ENCODE peak calls at places on chromosome 18, in four cellular contexts. One of them, this sample, is unnamed.

GRCh38 chr18:40841473-40841872 is 1113.6 kb upstream of the PIK3C3 start:
- DNase-seq in K562: no peak
- DNase-seq in HepG2: no peak
- DNase-seq in HCT116: no peak
- DNase-seq in this sample: no peak

GRCh38 chr18:58046794-58047555 is 2.9 kb downstream of the NEDD4L start:
- DNase-seq in K562: no peak
- DNase-seq in HepG2: peak; percentile 55
- DNase-seq in HCT116: no peak
- DNase-seq in this sample: no peak

GRCh38 chr18:34783485-34783884 is 73.4 kb downstream of the DTNA start:
- DNase-seq in K562: no peak
- DNase-seq in HepG2: no peak
- DNase-seq in HCT116: no peak
- DNase-seq in this sample: no peak

GRCh38 chr18:78115896-78116561 is 863.6 kb upstream of the SALL3 start:
- DNase-seq in HCT116: no peak
- DNase-seq in K562: no peak
- DNase-seq in HepG2: no peak
- DNase-seq in this sample: no peak

GRCh38 chr18:6207119-6207518 is 207.6 kb downstream of the L3MBTL4 start:
- DNase-seq in HCT116: no peak
- DNase-seq in K562: no peak
- DNase-seq in HepG2: no peak
- DNase-seq in this sample: no peak

GRCh38 chr18:37322497-37323035 is 243.0 kb downstream of the CELF4 start:
- DNase-seq in K562: peak; percentile 77
- DNase-seq in HepG2: peak; percentile 31
- DNase-seq in HCT116: peak; percentile 26
- DNase-seq in this sample: no peak

GRCh38 chr18:61953161-61953560 is 60.4 kb upstream of the RNF152 start:
- DNase-seq in K562: no peak
- DNase-seq in HCT116: no peak
- DNase-seq in HepG2: no peak
- DNase-seq in this sample: no peak

GRCh38 chr18:74775239-74775638 is 177.6 kb downstream of the ZNF407 start:
- DNase-seq in HepG2: no peak
- DNase-seq in K562: no peak
- DNase-seq in HCT116: no peak
- DNase-seq in this sample: no peak

GRCh38 chr18:13530215-13530878 is 196.0 kb downstream of the FAM210A start:
- DNase-seq in HCT116: no peak
- DNase-seq in HepG2: no peak
- DNase-seq in K562: no peak
- DNase-seq in this sample: no peak

GRCh38 chr18:35585608-35586007 is 4.1 kb downstream of the GALNT1 start:
- DNase-seq in HepG2: no peak
- DNase-seq in K562: no peak
- DNase-seq in HCT116: no peak
- DNase-seq in this sample: no peak

GRCh38 chr18:77866309-77866708 is 616.7 kb downstream of the GALR1 start:
- DNase-seq in K562: no peak
- DNase-seq in HCT116: no peak
- DNase-seq in HepG2: no peak
- DNase-seq in this sample: no peak

GRCh38 chr18:52395146-52395852 is 55.3 kb downstream of the DCC start:
- DNase-seq in K562: no peak
- DNase-seq in HepG2: no peak
- DNase-seq in HCT116: no peak
- DNase-seq in this sample: no peak

GRCh38 chr18:76821356-76821874 is 942 bp upstream of the ZNF236 start:
- DNase-seq in HCT116: no peak
- DNase-seq in K562: no peak
- DNase-seq in HepG2: no peak
- DNase-seq in this sample: no peak

GRCh38 chr18:76821875-76822509 is 365 bp upstream of the ZNF236 start:
- DNase-seq in HepG2: no peak
- DNase-seq in K562: peak; percentile 87
- DNase-seq in HCT116: no peak
- DNase-seq in this sample: no peak

GRCh38 chr18:76823166-76823539 is 796 bp downstream of the ZNF236 start:
- DNase-seq in K562: no peak
- DNase-seq in HepG2: no peak
- DNase-seq in HCT116: no peak
- DNase-seq in this sample: no peak

GRCh38 chr18:76823574-76823973 is 1.2 kb downstream of the ZNF236 start:
- DNase-seq in HepG2: no peak
- DNase-seq in K562: peak; percentile 42
- DNase-seq in HCT116: no peak
- DNase-seq in this sample: no peak

DNA sequence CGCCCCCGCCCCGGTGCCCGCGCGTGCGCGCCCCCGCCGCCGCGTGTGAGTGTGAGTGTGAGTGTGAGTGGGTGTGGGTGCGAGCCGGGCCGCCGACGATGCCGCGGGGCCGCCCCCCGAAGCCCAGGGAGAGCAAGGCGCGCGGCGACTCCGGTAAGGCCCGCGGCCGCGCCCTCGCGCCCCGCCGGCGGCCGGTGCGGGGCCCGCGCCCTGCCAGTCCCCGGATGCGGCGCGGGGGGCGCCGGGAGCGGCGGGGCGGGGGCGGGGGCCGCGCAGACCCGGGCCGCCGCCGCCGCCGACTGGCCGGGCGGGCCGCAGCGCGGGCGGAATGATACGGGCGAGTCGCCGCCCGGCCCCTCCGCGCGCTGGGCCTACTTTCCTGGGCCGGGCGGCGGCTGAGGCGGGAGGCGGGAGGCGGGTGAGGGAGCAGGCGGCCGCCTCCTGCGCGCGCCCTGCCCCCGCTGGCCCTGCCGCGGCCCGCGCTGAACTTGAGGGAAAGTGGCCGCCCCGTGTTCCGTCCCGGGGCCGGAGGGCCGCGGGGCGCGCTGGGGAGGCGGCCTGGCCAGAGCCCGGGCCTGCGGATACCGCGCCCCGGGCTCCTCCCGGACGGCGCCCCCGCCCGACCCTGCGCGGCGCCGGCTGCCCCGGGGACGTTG is at the start of gene ZNF236:
- DNase-seq in HepG2: peak; percentile 35
- DNase-seq in K562: peak; percentile 82
- DNase-seq in HCT116: no peak
- DNase-seq in this sample: no peak
- TF ChIP-seq TCF7L2 in HepG2: no peak
- TF ChIP-seq TCF7L2 in K562: no peak
- TF ChIP-seq TCF7L2 in HCT116: no peak
- TF ChIP-seq TCF7L2 in this sample: no peak

GRCh38 chr18:12282436-12283039 is 25.5 kb upstream of the TUBB6 start:
- DNase-seq in K562: no peak
- DNase-seq in HCT116: no peak
- DNase-seq in HepG2: peak; percentile 27
- DNase-seq in this sample: no peak
- TF ChIP-seq TCF7L2 in K562: no peak
- TF ChIP-seq TCF7L2 in HCT116: no peak
- TF ChIP-seq TCF7L2 in HepG2: no peak
- TF ChIP-seq TCF7L2 in this sample: no peak

DNA sequence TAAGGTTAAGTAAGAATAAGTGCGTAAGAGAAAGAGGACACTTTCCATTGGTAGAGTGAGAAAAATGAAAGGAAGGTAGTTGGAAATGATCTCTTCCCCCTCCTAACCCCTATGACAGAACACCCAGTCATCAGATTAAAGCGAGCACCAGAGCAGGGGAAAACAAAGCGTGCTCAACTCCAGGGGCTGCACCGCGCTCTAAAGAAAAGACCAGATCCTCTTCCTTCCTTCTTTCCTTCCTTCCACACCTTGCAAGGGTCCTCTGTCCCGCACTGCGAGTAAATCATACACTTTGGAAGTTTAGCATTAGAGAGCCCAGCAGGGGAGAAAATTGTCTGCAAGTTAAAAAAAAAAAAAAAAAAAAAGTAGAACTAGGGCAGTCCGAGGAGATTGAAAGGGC is 931 bp upstream of the CDH7 start:
- DNase-seq in HCT116: no peak
- DNase-seq in HepG2: no peak
- DNase-seq in K562: no peak
- DNase-seq in this sample: no peak
- TF ChIP-seq TCF7L2 in HCT116: no peak
- TF ChIP-seq TCF7L2 in HepG2: no peak
- TF ChIP-seq TCF7L2 in K562: no peak
- TF ChIP-seq TCF7L2 in this sample: no peak

GRCh38 chr18:22977847-22978701 is 44.9 kb downstream of the RBBP8 start:
- DNase-seq in K562: no peak
- DNase-seq in HepG2: no peak
- DNase-seq in HCT116: peak; percentile 85
- DNase-seq in this sample: peak; percentile 43
- TF ChIP-seq TCF7L2 in K562: no peak
- TF ChIP-seq TCF7L2 in HepG2: no peak
- TF ChIP-seq TCF7L2 in HCT116: no peak
- TF ChIP-seq TCF7L2 in this sample: no peak

DNA sequence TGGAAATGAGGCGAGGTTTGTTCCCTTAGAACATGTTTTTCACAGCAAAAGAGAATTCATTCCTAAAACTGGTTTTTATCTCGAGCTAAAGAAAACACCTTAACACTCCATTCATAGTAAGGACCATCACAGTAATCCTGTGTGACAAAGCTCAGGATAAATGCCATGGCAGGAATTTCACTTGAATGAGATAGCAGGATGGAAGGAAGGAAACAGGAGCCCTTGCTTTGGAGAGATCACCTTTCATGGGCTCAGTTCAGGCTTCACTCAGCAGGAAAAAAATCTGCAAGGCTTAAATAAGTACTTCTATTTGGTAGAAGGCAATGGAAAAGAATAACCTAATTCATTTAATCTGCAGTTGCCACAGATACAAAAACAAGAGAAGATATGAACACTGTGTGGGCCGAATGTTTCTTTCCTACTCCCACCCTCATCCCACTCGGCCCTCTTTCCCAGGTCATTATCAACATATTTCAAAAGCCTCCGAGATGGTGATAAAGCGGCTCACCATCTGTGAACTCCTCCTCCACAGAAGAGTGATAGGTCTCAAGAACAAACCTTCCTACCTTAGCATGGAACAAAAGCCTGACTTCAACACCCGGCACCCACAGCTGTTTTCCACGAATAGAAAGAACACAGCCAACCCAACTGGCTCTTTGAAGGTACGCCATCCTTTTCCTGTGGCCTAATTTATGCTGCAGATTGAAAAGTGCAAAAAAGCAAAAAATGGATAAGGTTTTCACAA is 28.9 kb downstream of the BCL2 start:
- DNase-seq in HepG2: no peak
- DNase-seq in HCT116: no peak
- DNase-seq in K562: no peak
- DNase-seq in this sample: no peak
- TF ChIP-seq TCF7L2 in HepG2: no peak
- TF ChIP-seq TCF7L2 in HCT116: no peak
- TF ChIP-seq TCF7L2 in K562: no peak
- TF ChIP-seq TCF7L2 in this sample: no peak

DNA sequence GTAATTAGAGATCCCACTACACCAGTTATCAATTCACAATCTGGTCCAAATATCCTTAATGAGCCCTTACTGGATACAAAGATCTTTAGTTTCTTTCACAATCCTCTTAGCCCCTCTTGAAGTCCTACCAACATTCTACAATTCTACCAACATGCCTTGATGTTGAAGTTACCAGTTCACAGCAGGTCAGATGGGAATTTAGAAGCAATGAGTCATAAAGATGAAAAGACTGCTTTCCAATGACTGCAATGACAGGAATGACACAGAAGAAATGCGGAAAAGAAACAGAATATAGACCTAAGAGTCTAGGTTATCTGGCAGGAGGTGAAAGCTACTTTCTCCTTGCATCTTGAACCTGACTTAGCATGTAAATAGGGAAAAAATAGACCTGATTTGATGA is 24.5 kb downstream of the RTTN start:
- DNase-seq in K562: no peak
- DNase-seq in HCT116: peak; percentile 94
- DNase-seq in HepG2: peak; percentile 69
- DNase-seq in this sample: no peak
- TF ChIP-seq TCF7L2 in K562: no peak
- TF ChIP-seq TCF7L2 in HCT116: peak; percentile 95
- TF ChIP-seq TCF7L2 in HepG2: no peak
- TF ChIP-seq TCF7L2 in this sample: peak; percentile 92

GRCh38 chr18:7623681-7624080 is 56.6 kb downstream of the PTPRM start:
- DNase-seq in K562: no peak
- DNase-seq in HepG2: no peak
- DNase-seq in HCT116: no peak
- DNase-seq in this sample: no peak
- TF ChIP-seq TCF7L2 in K562: no peak
- TF ChIP-seq TCF7L2 in HepG2: no peak
- TF ChIP-seq TCF7L2 in HCT116: no peak
- TF ChIP-seq TCF7L2 in this sample: no peak

GRCh38 chr18:23879544-23879943 is 135.0 kb upstream of the TTC39C start:
- DNase-seq in HCT116: no peak
- DNase-seq in K562: no peak
- DNase-seq in HepG2: no peak
- DNase-seq in this sample: no peak
- TF ChIP-seq TCF7L2 in HCT116: no peak
- TF ChIP-seq TCF7L2 in K562: no peak
- TF ChIP-seq TCF7L2 in HepG2: no peak
- TF ChIP-seq TCF7L2 in this sample: no peak